ENCODE peak calls at places on chromosomes 12 and 14, in four cellular contexts. T is fibroblast of the aortic adventitia, Y is sigmoid colon, W is left ventricle myocardium inferior. E is an unnamed sample.

GRCh38 chr12:130429656-130430505 is 92.2 kb downstream of the PIWIL1 start:
- DNase-seq in T (no peak), Y (peak), W (no peak), E (peak)

GRCh38 chr14:36915089-36915488 is 253.4 kb downstream of the PAX9 start:
- DNase-seq in T (no peak), Y (no peak), W (no peak), E (no peak)

GRCh38 chr14:50985816-50986396 is 41.6 kb upstream of the PYGL start:
- DNase-seq in T (no peak), Y (no peak), W (no peak), E (no peak)

GRCh38 chr12:103882861-103883596 is 42.0 kb upstream of the NT5DC3 start:
- DNase-seq in T (no peak), Y (no peak), W (no peak), E (no peak)

GRCh38 chr12:113299619-113300237 is 35.2 kb downstream of the SLC8B1 start:
- DNase-seq in T (peak), Y (peak), W (peak), E (peak)

GRCh38 chr12:5705791-5706190 is 239.3 kb downstream of the ANO2 start:
- DNase-seq in T (no peak), Y (no peak), W (no peak), E (no peak)

GRCh38 chr12:14930299-14930698 is 8.0 kb downstream of the ERP27 start:
- DNase-seq in T (no peak), Y (no peak), W (no peak), E (no peak)

GRCh38 chr14:103033744-103034143 is 23.6 kb downstream of the CDC42BPB start:
- DNase-seq in T (no peak), Y (no peak), W (no peak), E (no peak)

GRCh38 chr12:52074656-52075408 is 4.7 kb upstream of the SMIM41 start:
- DNase-seq in T (no peak), Y (no peak), W (no peak), E (no peak)

GRCh38 chr12:112380663-112381420 is 1.4 kb downstream of the HECTD4 start:
- DNase-seq in T (no peak), Y (no peak), W (no peak), E (peak)

GRCh38 chr12:94109154-94109553 is 39.2 kb upstream of the PLXNC1 start:
- DNase-seq in T (peak), Y (no peak), W (no peak), E (no peak)

GRCh38 chr14:21044106-21044618 is 2.0 kb downstream of the RNASE7 start:
- DNase-seq in T (no peak), Y (no peak), W (peak), E (peak)

GRCh38 chr14:64906022-64906421 is 8.2 kb upstream of the CHURC1 start:
- DNase-seq in T (no peak), Y (no peak), W (no peak), E (no peak)

GRCh38 chr14:92922883-92923743 is at the start of gene CHGA:
- DNase-seq in T (peak), Y (no peak), W (peak), E (peak)

GRCh38 chr12:12734561-12735071 is 17.4 kb downstream of the CDKN1B start:
- DNase-seq in T (peak), Y (no peak), W (no peak), E (no peak)

GRCh38 chr12:8837291-8837690 is 14.9 kb downstream of the A2ML1 start:
- DNase-seq in T (no peak), Y (no peak), W (no peak), E (no peak)

GRCh38 chr14:22474730-22475351 is 114.2 kb downstream of the DAD1 start:
- DNase-seq in T (no peak), Y (no peak), W (no peak), E (no peak)

GRCh38 chr12:49813131-49813530 is 15.1 kb downstream of the NCKAP5L start:
- DNase-seq in T (no peak), Y (no peak), W (no peak), E (no peak)

GRCh38 chr14:93967637-93968250 is 8.6 kb downstream of the ASB2 start:
- DNase-seq in T (no peak), Y (no peak), W (no peak), E (no peak)
- H3K4me3 ChIP-seq in T (no peak), Y (no peak), W (no peak), E (no peak)

GRCh38 chr14:34059037-34059924 is 108.4 kb upstream of the EGLN3 start:
- DNase-seq in T (no peak), Y (no peak), W (no peak), E (no peak)

GRCh38 chr14:34058510-34058909 is 107.6 kb upstream of the EGLN3 start:
- DNase-seq in T (no peak), Y (no peak), W (no peak), E (no peak)

GRCh38 chr14:34060747-34061050 is 109.8 kb upstream of the EGLN3 start:
- DNase-seq in T (no peak), Y (no peak), W (no peak), E (no peak)

GRCh38 chr14:34062353-34062973 is 111.6 kb upstream of the EGLN3 start:
- DNase-seq in T (no peak), Y (no peak), W (no peak), E (no peak)

DNA sequence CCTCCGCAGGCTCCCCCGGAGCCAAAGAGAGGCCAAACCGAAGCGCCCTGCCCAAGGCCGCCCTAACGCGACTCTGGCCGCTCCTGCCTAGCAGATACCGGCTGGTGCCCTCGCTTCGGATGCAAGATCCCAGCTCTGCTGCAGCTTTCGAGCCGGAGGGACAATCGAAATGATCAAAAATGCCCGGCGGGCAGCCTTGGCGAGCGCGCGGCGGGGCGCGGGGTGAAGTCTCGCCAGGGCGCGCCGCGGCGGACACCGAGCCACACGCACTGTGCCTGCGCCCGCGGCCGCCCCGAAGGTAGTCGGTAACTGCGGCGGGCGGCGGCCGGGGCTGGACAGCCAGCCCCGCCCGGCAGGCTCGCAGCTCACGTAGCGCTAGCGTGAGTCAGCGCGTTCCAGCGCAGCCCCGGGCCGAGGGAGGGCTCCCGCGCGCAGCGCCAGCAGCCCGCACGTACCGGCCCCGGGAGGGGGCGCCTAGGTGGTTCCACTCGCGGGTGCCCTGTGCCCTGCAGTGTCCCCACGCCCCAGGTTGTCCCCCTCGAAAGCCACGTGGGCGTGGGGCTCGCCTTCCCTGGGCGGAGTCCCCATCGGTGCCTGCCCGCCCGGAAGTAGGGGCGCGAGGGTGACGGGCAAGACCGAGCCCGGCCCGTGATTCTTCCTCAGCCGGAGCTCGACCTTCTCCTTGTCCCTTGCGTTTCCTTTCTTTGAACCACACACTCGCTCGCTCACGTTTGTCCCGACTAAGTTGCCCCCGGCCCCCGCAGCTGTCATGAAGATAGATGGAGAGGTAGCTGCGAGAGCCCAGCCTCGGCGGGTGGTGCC is 109.3 kb upstream of the EGLN3 start:
- DNase-seq in T (peak), Y (peak), W (peak), E (peak)
- H3K4me3 ChIP-seq in T (peak), Y (peak), W (peak), E (peak)

DNA sequence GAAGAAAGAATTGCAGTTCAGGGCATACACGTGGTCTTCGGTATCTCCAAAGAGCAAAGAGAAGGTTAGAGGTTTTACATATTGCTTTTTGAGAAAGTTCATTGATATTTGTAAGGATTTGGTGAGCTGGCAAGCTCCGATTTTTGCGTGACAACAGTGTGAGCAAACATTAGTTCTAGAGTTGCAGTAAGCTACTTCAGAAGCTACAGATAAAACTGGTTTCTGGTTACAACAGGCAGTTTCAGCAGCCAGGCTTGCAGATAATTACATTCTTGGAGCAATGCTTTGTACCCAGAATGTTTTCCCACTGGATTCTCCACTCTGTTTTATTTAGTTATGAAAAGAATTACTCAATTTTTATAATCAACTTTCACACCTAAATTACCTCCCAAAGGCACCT is 28.2 kb downstream of the KLRK1 start:
- DNase-seq in T (peak), Y (no peak), W (no peak), E (no peak)
- H3K4me3 ChIP-seq in T (no peak), Y (no peak), W (no peak), E (no peak)

GRCh38 chr12:55724940-55725309 is 3.9 kb downstream of the CD63 start:
- DNase-seq in T (no peak), Y (peak), W (no peak), E (no peak)
- H3K4me3 ChIP-seq in T (peak), Y (no peak), W (no peak), E (no peak)

GRCh38 chr12:65882504-65882903 is 58.2 kb downstream of the HMGA2 start:
- DNase-seq in T (no peak), Y (no peak), W (no peak), E (no peak)
- H3K4me3 ChIP-seq in T (peak), Y (peak), W (peak), E (no peak)

DNA sequence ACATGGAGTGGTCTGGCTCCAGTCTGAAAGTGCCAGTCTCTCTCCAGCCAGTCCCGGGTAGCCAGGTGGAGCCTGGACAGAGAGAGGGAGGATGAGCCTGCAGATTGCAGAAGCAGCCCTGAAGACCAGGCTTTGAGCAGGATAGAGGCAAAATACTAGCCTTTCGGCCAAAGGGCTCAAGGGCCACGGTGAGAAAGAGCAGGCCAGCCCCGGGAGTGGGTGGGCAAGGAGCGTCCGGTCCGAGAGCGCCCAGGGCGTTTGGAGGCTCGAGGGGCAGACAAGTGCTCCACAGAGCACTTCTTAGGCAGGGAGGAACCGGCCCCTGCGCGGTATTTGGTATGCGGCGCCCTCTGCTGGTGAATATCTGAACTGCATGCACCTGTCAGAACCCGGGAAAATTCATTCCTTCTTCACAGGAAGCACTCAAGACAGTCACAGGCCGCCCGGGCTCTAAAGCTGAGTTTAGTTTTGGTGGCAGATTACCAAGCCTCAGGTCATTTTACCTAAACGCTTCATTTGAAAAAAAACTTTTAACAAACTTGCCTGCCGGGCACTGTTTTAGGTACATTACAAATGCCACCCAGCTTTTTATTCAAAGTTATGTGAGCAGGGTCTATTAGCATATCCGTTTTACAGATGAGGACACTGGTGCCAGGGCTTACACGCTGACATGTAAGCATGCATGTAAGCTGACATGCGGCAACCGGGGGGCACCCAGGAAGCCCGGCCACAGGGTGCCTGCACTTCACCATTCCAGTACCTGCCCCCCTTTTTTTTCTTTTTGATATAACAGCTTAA is 21.0 kb upstream of the PSMC1 start:
- DNase-seq in T (peak), Y (no peak), W (peak), E (peak)
- H3K4me3 ChIP-seq in T (no peak), Y (no peak), W (no peak), E (no peak)

GRCh38 chr14:66330916-66331315 is 155.3 kb upstream of the CCDC196 start:
- DNase-seq in T (peak), Y (no peak), W (no peak), E (no peak)
- H3K4me3 ChIP-seq in T (no peak), Y (no peak), W (no peak), E (no peak)

E was measured in WERI-Rb-1.